ENCODE peak calls at places on chromosomes 11 and 22, in seven cellular contexts. J, G, A, S, X, H and W are unnamed samples.

GRCh38 chr22:32985899-32986772 is 72.0 kb downstream of the SYN3 start:
- DNase-seq in A (peak; percentile 63), S (peak; percentile 59), G (peak; percentile 73), J (peak; percentile 54), H (peak; percentile 70), X (peak; percentile 84), W (peak; percentile 62)

GRCh38 chr11:57353461-57354251 is 15.5 kb downstream of the P2RX3 start:
- DNase-seq in A (no peak), J (no peak), H (no peak), G (no peak), S (no peak), X (no peak), W (no peak)

GRCh38 chr11:71129624-71130023 is 122.8 kb downstream of the SHANK2 start:
- DNase-seq in A (no peak), S (no peak), J (no peak), X (peak; percentile 58), G (peak; percentile 19), H (no peak), W (peak; percentile 70)

GRCh38 chr22:47589271-47590250 is 827.1 kb downstream of the TBC1D22A start:
- DNase-seq in S (no peak), A (no peak), G (no peak), J (no peak), X (no peak), H (no peak), W (no peak)

GRCh38 chr11:63165710-63166310 is 21.8 kb upstream of the SLC22A24 start:
- DNase-seq in S (no peak), J (no peak), A (no peak), H (no peak), X (no peak), G (peak; percentile 65), W (no peak)

GRCh38 chr11:127675602-127676001 is 675.0 kb upstream of the KIRREL3 start:
- DNase-seq in J (no peak), A (no peak), G (no peak), S (no peak), H (no peak), X (no peak), W (peak; percentile 7)

GRCh38 chr11:116641561-116642045 is 131.2 kb downstream of the BUD13 start:
- DNase-seq in X (no peak), G (peak; percentile 36), J (no peak), S (no peak), A (peak; percentile 51), H (peak; percentile 63), W (peak; percentile 4)

GRCh38 chr22:46068176-46068907 is 82.0 kb upstream of the PPARA start:
- DNase-seq in X (no peak), G (peak; percentile 60), A (no peak), H (no peak), S (no peak), J (no peak), W (no peak)

GRCh38 chr22:36870250-36870649 is 9.4 kb downstream of the NCF4 start:
- DNase-seq in X (no peak), H (no peak), S (no peak), A (no peak), G (peak; percentile 63), J (no peak), W (no peak)

GRCh38 chr11:84923489-84923888 is 703.7 kb downstream of the DLG2 start:
- DNase-seq in J (no peak), S (no peak), X (no peak), H (no peak), A (no peak), G (no peak), W (no peak)

GRCh38 chr11:70187771-70188170 is 15.3 kb upstream of the FADD start:
- DNase-seq in J (no peak), H (no peak), A (no peak), X (no peak), S (no peak), G (no peak), W (no peak)

GRCh38 chr11:115920841-115921480 is 416.7 kb upstream of the CADM1 start:
- DNase-seq in J (no peak), G (no peak), S (no peak), X (no peak), H (no peak), A (no peak), W (peak; percentile 86)

GRCh38 chr11:92153542-92153941 is 71.1 kb upstream of the FAT3 start:
- DNase-seq in H (no peak), J (no peak), S (no peak), G (no peak), X (no peak), A (no peak), W (no peak)

GRCh38 chr11:79244175-79244804 is 196.5 kb downstream of the TENM4 start:
- DNase-seq in X (peak; percentile 88), H (no peak), J (no peak), A (no peak), G (peak; percentile 61), S (no peak), W (peak; percentile 94)

GRCh38 chr11:117095301-117096139 is 2.7 kb downstream of the SIK3 start:
- DNase-seq in S (no peak), A (no peak), H (no peak), G (peak; percentile 66), J (no peak), X (peak; percentile 65), W (no peak)

GRCh38 chr11:58286249-58286648 is 18.2 kb upstream of the OR10W1 start:
- DNase-seq in X (peak; percentile 20), S (peak; percentile 19), A (peak; percentile 9), J (no peak), H (peak; percentile 11), G (peak; percentile 63), W (peak; percentile 55)

GRCh38 chr11:1931791-1932480 is 12.4 kb downstream of the TNNT3 start:
- DNase-seq in H (no peak), S (no peak), G (no peak), A (no peak), X (no peak), J (no peak), W (no peak)

GRCh38 chr11:10594407-10594806 is 25.9 kb upstream of the LYVE1 start:
- DNase-seq in A (no peak), J (no peak), S (no peak), H (no peak), G (peak; percentile 27), X (no peak), W (peak; percentile 83)

GRCh38 chr11:128779036-128779435 is 85.2 kb downstream of the FLI1 start:
- DNase-seq in G (peak; percentile 13), A (no peak), X (peak; percentile 63), S (no peak), H (no peak), J (no peak), W (no peak)

GRCh38 chr11:124920870-124921609 is 2.0 kb downstream of the HEPN1 start:
- DNase-seq in X (peak; percentile 75), S (no peak), G (peak; percentile 41), J (peak; percentile 27), H (peak; percentile 88), A (peak; percentile 94), W (peak; percentile 26)

GRCh38 chr22:47054231-47055072 is 292.0 kb downstream of the TBC1D22A start:
- DNase-seq in A (no peak), H (no peak), S (no peak), X (no peak), G (no peak), J (no peak), W (no peak)

GRCh38 chr11:96964661-96965060 is 574.8 kb downstream of the JRKL start:
- DNase-seq in G (peak; percentile 29), S (no peak), H (no peak), A (no peak), J (no peak), X (no peak), W (no peak)

GRCh38 chr11:92226331-92227232 is 2.0 kb downstream of the FAT3 start:
- DNase-seq in X (peak; percentile 36), S (no peak), J (no peak), A (no peak), G (no peak), H (no peak), W (no peak)

GRCh38 chr22:26038365-26038764 is 130.9 kb upstream of the SEZ6L start:
- DNase-seq in A (no peak), X (no peak), H (no peak), S (no peak), J (no peak), G (no peak), W (no peak)

GRCh38 chr11:72972541-72973128 is 158.4 kb downstream of the ATG16L2 start:
- DNase-seq in H (no peak), X (peak; percentile 58), S (peak; percentile 11), G (peak; percentile 10), J (no peak), A (no peak), W (no peak)

GRCh38 chr11:94597896-94598295 is 30.7 kb downstream of the PIWIL4 start:
- DNase-seq in J (no peak), G (no peak), H (peak; percentile 6), X (peak; percentile 17), A (peak; percentile 1), S (no peak), W (peak; percentile 56)

GRCh38 chr11:74948546-74948897 is 369 bp downstream of the XRRA1 start:
- DNase-seq in S (no peak), A (no peak), H (no peak), J (no peak), X (peak; percentile 39), G (peak; percentile 47), W (peak; percentile 23)

GRCh38 chr11:134845474-134846435 is 433.7 kb upstream of the B3GAT1 start:
- DNase-seq in G (no peak), H (no peak), S (no peak), A (no peak), J (no peak), X (no peak), W (no peak)

GRCh38 chr11:69657456-69657910 is 16.5 kb downstream of the CCND1 start:
- DNase-seq in G (no peak), A (no peak), H (no peak), S (no peak), X (no peak), J (no peak), W (no peak)

GRCh38 chr11:18490736-18491485 is 35.3 kb downstream of the LDHAL6A start:
- DNase-seq in J (no peak), X (no peak), H (no peak), S (no peak), A (no peak), G (no peak), W (peak; percentile 4)

GRCh38 chr11:134850566-134850965 is 438.5 kb upstream of the B3GAT1 start:
- DNase-seq in J (no peak), S (no peak), G (no peak), H (no peak), X (no peak), A (no peak), W (no peak)

GRCh38 chr11:2122222-2122906 is 16.8 kb downstream of the IGF2 start:
- DNase-seq in G (peak; percentile 26), J (no peak), H (no peak), S (no peak), X (peak; percentile 69), A (no peak), W (no peak)

GRCh38 chr11:133509924-133510697 is 22.2 kb downstream of the OPCML start:
- DNase-seq in X (no peak), H (no peak), J (no peak), G (no peak), A (no peak), S (no peak), W (no peak)

GRCh38 chr11:46529086-46529905 is 64.5 kb downstream of the AMBRA1 start:
- DNase-seq in S (peak; percentile 24), A (peak; percentile 94), X (peak; percentile 74), H (peak; percentile 89), J (peak; percentile 33), G (peak; percentile 72), W (peak; percentile 40)

GRCh38 chr11:6452219-6452618 is 11.4 kb upstream of the HPX start:
- DNase-seq in A (no peak), X (peak; percentile 31), H (no peak), S (no peak), J (no peak), G (no peak), W (no peak)

GRCh38 chr11:60454212-60454611 is 1.4 kb upstream of the MS4A1 start:
- DNase-seq in A (no peak), H (no peak), X (no peak), G (no peak), J (no peak), S (no peak), W (no peak)

GRCh38 chr11:109819410-109819809 is 273.8 kb upstream of the ZC3H12C start:
- DNase-seq in X (no peak), J (no peak), H (no peak), A (no peak), S (no peak), G (no peak), W (peak; percentile 13)

GRCh38 chr11:17988465-17988864 is 24.4 kb downstream of the SERGEF start:
- DNase-seq in H (no peak), S (no peak), G (no peak), J (no peak), X (no peak), A (no peak), W (no peak)